ENCODE peak calls at places on chromosome 4, in five cellular contexts. J, M, K, L and E are unnamed samples. For H3K9me3, the result is how much of the 10 kb centered on the place peaks cover.

GRCh38 chr4:98577956-98578355 is 80.5 kb downstream of the TSPAN5 start:
- DNase-seq in J (no peak), M (no peak), K (no peak), L (no peak), E (no peak)

GRCh38 chr4:122293374-122294365 is 85.1 kb upstream of the ADAD1 start:
- DNase-seq in J (no peak), M (no peak), K (no peak), L (no peak), E (no peak)

GRCh38 chr4:96134806-96135205 is 294.9 kb downstream of the PDHA2 start:
- DNase-seq in J (no peak), M (no peak), K (no peak), L (no peak), E (no peak)

GRCh38 chr4:113825272-113825671 is 63.7 kb upstream of the CAMK2D start:
- DNase-seq in J (no peak), M (no peak), K (no peak), L (peak), E (no peak)

GRCh38 chr4:113978561-113979156 is 788 bp downstream of the ARSJ start:
- DNase-seq in J (peak), M (no peak), K (peak), L (no peak), E (no peak)

GRCh38 chr4:177339794-177340374 is 30.2 kb downstream of the NEIL3 start:
- DNase-seq in J (no peak), M (no peak), K (peak), L (no peak), E (no peak)

GRCh38 chr4:121336706-121337105 is 44.1 kb downstream of the QRFPR start:
- DNase-seq in J (no peak), M (no peak), K (no peak), L (no peak), E (no peak)

GRCh38 chr4:122776916-122777315 is 44.4 kb downstream of the BBS12 start:
- DNase-seq in J (peak), M (no peak), K (no peak), L (peak), E (no peak)

GRCh38 chr4:184807797-184808718 is 17.7 kb downstream of the ACSL1 start:
- DNase-seq in J (peak), M (peak), K (peak), L (no peak), E (no peak)

GRCh38 chr4:55866973-55867574 is 13.6 kb downstream of the EXOC1 start:
- DNase-seq in J (peak), M (no peak), K (peak), L (no peak), E (no peak)

GRCh38 chr4:173878701-173879100 is 348.7 kb upstream of the HAND2 start:
- DNase-seq in J (no peak), M (no peak), K (peak), L (no peak), E (no peak)

GRCh38 chr4:99863-100262 is 24.4 kb upstream of the ZNF718 start:
- DNase-seq in J (no peak), M (no peak), K (no peak), L (no peak), E (no peak)
- H3K9me3 ChIP-seq in J (under half), M (half or more), K (under half), L (half or more), E (under half)

DNA sequence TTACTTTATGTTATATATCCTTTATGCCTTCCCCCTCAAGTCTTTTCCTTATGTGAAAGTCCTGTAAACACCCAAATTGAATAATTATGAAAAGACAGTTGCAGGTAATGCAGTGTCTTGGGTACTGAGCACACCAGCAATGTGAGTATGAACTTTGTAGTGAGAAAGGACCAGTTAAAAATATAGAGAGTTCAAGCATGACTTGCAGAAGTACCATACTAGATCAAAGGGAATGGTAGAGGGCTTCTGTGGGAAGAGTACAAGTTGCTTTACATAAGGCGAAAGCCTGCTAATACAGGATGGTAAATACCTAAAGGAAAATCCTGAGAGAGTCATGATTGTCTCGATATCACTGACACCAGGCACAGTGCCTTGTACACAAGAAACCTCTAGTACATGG is 25.7 kb downstream of the KIAA0232 start:
- DNase-seq in J (no peak), M (no peak), K (no peak), L (no peak), E (no peak)
- H3K27ac ChIP-seq in J (no peak), M (peak), K (no peak), L (no peak), E (no peak)

GRCh38 chr4:100722133-100722532 is 204.3 kb upstream of the EMCN start:
- DNase-seq in J (no peak), M (no peak), K (no peak), L (no peak), E (no peak)
- H3K9me3 ChIP-seq in J (under half), M (under half), K (under half), L (under half), E (under half)

GRCh38 chr4:183100827-183101226 is 1.8 kb downstream of the WWC2 start:
- DNase-seq in J (peak), M (no peak), K (no peak), L (no peak), E (no peak)
- H3K27ac ChIP-seq in J (no peak), M (no peak), K (no peak), L (no peak), E (peak)

DNA sequence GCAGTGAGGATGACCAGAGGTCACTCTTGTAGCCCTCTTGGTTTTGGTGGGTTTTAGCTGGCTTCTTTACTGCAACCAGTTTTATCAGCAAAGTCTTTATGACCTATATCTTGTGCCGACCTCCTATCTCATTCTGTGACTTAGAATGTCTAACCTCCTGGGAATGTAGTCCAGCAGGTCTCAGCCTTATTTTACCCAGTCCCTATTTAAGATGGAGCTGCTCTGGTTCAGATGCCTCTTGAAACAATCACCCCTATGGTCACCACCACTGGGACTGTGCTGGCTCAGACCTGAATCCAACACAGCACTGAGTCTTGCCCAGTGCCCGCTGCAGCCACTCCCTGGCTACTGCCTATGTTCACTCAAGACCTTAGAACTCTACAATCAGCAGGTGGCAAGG is 49.4 kb downstream of the MCUB start:
- DNase-seq in J (no peak), M (no peak), K (no peak), L (no peak), E (no peak)
- H3K9me3 ChIP-seq in J (under half), M (under half), K (under half), L (under half), E (under half)

DNA sequence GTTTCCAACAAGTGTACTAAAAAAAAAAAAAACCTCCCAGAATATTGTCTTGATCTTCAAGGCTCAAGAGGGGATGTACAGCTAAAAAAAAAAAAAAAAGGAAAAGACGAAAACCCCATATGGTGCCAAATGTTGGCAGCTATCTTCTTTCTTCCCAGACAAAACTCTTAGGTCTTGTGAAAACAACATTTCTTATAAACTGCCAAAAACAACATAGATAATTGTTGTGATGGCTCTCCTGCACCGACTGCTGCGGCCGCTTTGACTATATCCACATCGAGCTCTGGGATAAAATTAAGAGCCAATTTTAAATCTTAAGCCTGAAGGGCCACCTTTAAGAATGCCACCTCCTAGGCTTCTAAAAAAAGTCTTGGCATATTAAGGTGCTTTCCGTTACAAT is 23.5 kb downstream of the PDGFC start:
- DNase-seq in J (no peak), M (no peak), K (no peak), L (no peak), E (no peak)
- H3K27ac ChIP-seq in J (no peak), M (no peak), K (no peak), L (no peak), E (no peak)